ENCODE peak calls at places on chromosomes 7 and 10, in six cellular contexts. U is HCT116, E is pancreas, T is K562, F is psoas muscle, Q is prostate gland. R is an unnamed sample.

GRCh38 chr7:36911788-36912187 is 187.5 kb upstream of the AOAH start:
- DNase-seq in F (no peak), T (no peak), U (no peak), Q (no peak), E (no peak), R (no peak)

GRCh38 chr7:476736-477360 is 42.8 kb downstream of the PDGFA start:
- DNase-seq in U (no peak), F (peak; percentile 22), E (no peak), T (no peak), Q (no peak), R (no peak)

GRCh38 chr10:80046629-80047441 is 31.6 kb upstream of the TMEM254 start:
- DNase-seq in F (peak; percentile 77), U (peak; percentile 43), Q (peak; percentile 73), E (peak; percentile 81), T (peak; percentile 71), R (peak; percentile 75)

GRCh38 chr10:129496995-129497394 is 30.0 kb downstream of the MGMT start:
- DNase-seq in E (no peak), Q (no peak), T (no peak), U (no peak), F (no peak), R (no peak)

GRCh38 chr7:129792721-129793120 is 160.0 kb downstream of the UBE2H start:
- DNase-seq in T (no peak), U (no peak), E (no peak), F (no peak), Q (no peak), R (no peak)

GRCh38 chr7:1646957-1647891 is 22.9 kb upstream of the ELFN1 start:
- DNase-seq in Q (no peak), F (peak; percentile 86), E (no peak), T (no peak), U (no peak), R (peak; percentile 54)

GRCh38 chr7:65438593-65438992 is 64.9 kb downstream of the ZNF92 start:
- DNase-seq in F (no peak), U (peak; percentile 32), E (no peak), Q (no peak), T (no peak), R (no peak)

GRCh38 chr10:24462340-24462739 is 253.4 kb downstream of the KIAA1217 start:
- DNase-seq in U (no peak), F (no peak), T (no peak), Q (no peak), E (no peak), R (no peak)

GRCh38 chr7:131548371-131548770 is 8.1 kb downstream of the PODXL start:
- DNase-seq in E (no peak), T (no peak), F (no peak), Q (no peak), U (no peak), R (no peak)

GRCh38 chr7:22944506-22944905 is 69.4 kb downstream of the HYCC1 start:
- DNase-seq in Q (no peak), F (no peak), U (no peak), E (no peak), T (no peak), R (no peak)

GRCh38 chr7:80147543-80148376 is 13.1 kb downstream of the GNAI1 start:
- DNase-seq in Q (no peak), F (no peak), E (no peak), T (no peak), U (no peak), R (no peak)

GRCh38 chr10:48802611-48803046 is 118.0 kb downstream of the WDFY4 start:
- DNase-seq in Q (no peak), F (no peak), E (no peak), U (no peak), T (no peak), R (no peak)

GRCh38 chr10:68647928-68648327 is 73.1 kb upstream of the CCAR1 start:
- DNase-seq in T (no peak), Q (no peak), U (no peak), F (no peak), E (no peak), R (no peak)

GRCh38 chr7:107943018-107943417 is 52.0 kb downstream of the DLD start:
- DNase-seq in Q (no peak), U (no peak), T (no peak), F (no peak), E (no peak), R (no peak)

GRCh38 chr7:107946451-107946850 is 55.5 kb downstream of the DLD start:
- DNase-seq in F (no peak), T (no peak), E (no peak), U (no peak), Q (no peak), R (no peak)

GRCh38 chr7:107946881-107947280 is 55.9 kb downstream of the DLD start:
- DNase-seq in Q (no peak), T (no peak), E (no peak), F (no peak), U (no peak), R (no peak)

GRCh38 chr7:107945332-107945731 is 54.3 kb downstream of the DLD start:
- DNase-seq in E (no peak), T (no peak), U (no peak), F (no peak), Q (no peak), R (no peak)

GRCh38 chr7:107944776-107945175 is 53.8 kb downstream of the DLD start:
- DNase-seq in T (no peak), E (no peak), F (no peak), U (no peak), Q (no peak), R (no peak)
- H3K36me3 ChIP-seq in T (peaks cover 26% of the 10 kb centered on the region), E (peaks cover 19% of the 10 kb centered on the region), F (peaks cover 50% of the 10 kb centered on the region), U (no peaks in the 10 kb centered on the region), Q (no peaks in the 10 kb centered on the region), R (peaks cover 68% of the 10 kb centered on the region)

GRCh38 chr7:156475666-156476065 is 164.9 kb upstream of the RNF32 start:
- DNase-seq in U (peak; percentile 26), Q (no peak), T (peak; percentile 32), E (no peak), F (no peak), R (no peak)

GRCh38 chr7:156472267-156472666 is 168.3 kb upstream of the RNF32 start:
- DNase-seq in Q (no peak), F (no peak), T (no peak), E (no peak), U (no peak), R (no peak)

GRCh38 chr7:156475179-156475578 is 165.4 kb upstream of the RNF32 start:
- DNase-seq in E (no peak), T (no peak), Q (no peak), F (no peak), U (no peak), R (no peak)

GRCh38 chr7:156474241-156474743 is 166.3 kb upstream of the RNF32 start:
- DNase-seq in T (no peak), U (no peak), F (no peak), E (no peak), Q (no peak), R (no peak)

DNA sequence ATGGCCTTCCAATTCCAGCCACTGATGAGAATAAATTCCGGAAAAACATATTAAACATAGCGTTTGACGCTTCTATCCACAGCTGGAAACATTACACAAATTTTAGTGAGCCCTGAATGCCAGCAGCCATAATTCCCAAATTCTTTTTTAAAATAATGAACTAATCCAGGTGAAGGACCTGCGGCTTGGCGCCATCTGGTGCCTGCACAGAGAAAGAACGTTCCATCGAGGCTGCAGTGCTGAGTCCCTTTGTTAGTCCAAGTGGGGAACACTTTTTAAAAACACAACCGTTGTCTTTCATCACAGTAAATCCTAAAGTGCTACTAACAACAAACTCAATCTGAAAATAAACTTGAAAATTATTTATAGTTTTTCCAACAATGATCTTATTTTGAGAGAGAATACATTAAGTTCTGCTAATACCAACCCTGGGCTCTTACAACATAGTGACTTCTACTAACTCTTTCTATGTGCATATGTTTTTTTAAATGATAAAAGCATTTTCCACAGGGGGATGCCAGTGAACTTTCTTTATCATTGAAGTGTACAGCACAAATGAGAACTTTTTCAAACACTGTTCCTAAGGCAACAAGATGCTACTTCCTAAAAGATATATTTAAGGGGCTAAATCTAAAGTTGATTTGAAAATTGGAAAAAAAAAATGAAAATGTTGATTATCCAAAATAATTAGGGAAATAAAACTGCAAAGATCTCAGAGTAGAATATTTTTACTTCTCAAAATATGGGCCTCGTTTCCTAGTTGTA is 166.9 kb upstream of the RNF32 start:
- DNase-seq in Q (peak; percentile 29), U (peak; percentile 27), F (no peak), E (peak; percentile 48), T (peak; percentile 67), R (no peak)
- TF ChIP-seq CTCF in Q (peak; percentile 74), U (peak; percentile 90), F (peak; percentile 57), E (peak; percentile 56), T (peak; percentile 86), R (peak; percentile 71)

GRCh38 chr10:31522820-31523219 is 203.8 kb downstream of the ZEB1 start:
- DNase-seq in T (no peak), U (no peak), E (no peak), F (no peak), Q (no peak), R (no peak)

GRCh38 chr10:31520982-31521381 is 202.0 kb downstream of the ZEB1 start:
- DNase-seq in F (no peak), T (no peak), E (no peak), Q (no peak), U (no peak), R (no peak)

GRCh38 chr10:31526178-31526577 is 207.2 kb downstream of the ZEB1 start:
- DNase-seq in Q (no peak), E (no peak), F (no peak), U (no peak), T (no peak), R (no peak)

GRCh38 chr10:31524458-31524857 is 205.4 kb downstream of the ZEB1 start:
- DNase-seq in E (no peak), U (no peak), F (no peak), Q (no peak), T (no peak), R (no peak)

DNA sequence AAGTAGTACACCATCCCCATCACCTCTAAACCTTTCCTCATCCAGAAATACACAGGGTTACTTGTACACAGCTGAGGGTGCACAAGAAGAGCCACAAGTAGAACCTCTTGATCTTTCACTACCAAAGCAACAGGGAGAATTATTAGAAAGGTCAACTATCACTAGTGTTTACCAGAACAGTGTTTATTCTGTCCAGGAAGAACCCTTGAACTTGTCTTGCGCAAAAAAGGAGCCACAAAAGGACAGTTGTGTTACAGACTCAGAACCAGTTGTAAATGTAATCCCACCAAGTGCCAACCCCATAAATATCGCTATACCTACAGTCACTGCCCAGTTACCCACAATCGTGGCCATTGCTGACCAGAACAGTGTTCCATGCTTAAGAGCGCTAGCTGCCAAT is 202.4 kb downstream of the ZEB1 start:
- DNase-seq in U (no peak), F (no peak), Q (no peak), T (no peak), E (no peak), R (no peak)
- H3K36me3 ChIP-seq in U (no peaks in the 10 kb centered on the region), F (peaks cover 63% of the 10 kb centered on the region), Q (no peaks in the 10 kb centered on the region), T (no peaks in the 10 kb centered on the region), E (no peaks in the 10 kb centered on the region), R (peaks cover 3% of the 10 kb centered on the region)

DNA sequence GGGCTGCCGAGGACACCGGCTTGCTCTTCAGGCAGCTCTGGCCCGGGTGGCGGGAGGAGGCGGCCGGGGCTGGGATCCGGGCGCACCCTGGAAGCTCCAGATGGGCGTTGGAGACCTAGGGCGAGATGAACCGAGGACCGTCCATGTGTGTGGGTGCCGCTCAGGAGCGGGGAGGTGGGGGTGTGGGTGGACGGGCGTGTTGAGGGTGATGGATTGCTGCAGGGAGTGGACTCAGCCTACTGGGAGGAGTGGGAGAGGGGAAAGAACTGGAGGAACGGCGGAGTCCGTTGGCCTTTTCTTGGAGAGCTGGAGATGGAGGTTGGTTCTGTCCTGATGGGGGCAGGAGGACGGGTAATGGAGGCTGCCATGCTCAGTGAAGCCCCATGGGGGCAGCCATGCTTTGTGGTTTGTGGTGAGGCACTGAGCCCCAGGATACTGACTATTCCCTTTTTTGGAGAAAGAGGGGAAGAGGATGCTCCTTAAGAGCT is 27.1 kb downstream of the HIF1AN start:
- DNase-seq in F (no peak), U (no peak), T (peak; percentile 61), Q (no peak), E (peak; percentile 25), R (peak; percentile 80)
- TF ChIP-seq CTCF in F (no peak), U (peak; percentile 64), T (peak; percentile 57), Q (no peak), E (no peak), R (peak; percentile 89)

GRCh38 chr10:90888387-90888786 is 16.6 kb downstream of the RPP30 start:
- DNase-seq in T (no peak), Q (no peak), U (no peak), F (no peak), E (no peak), R (no peak)
- H3K36me3 ChIP-seq in T (peaks cover 87% of the 10 kb centered on the region), Q (no peaks in the 10 kb centered on the region), U (peaks cover 59% of the 10 kb centered on the region), F (peaks cover 75% of the 10 kb centered on the region), E (peaks cover 18% of the 10 kb centered on the region), R (peaks cover 84% of the 10 kb centered on the region)

R was measured in WERI-Rb-1.